ENCODE peak calls at places on chromosomes 16 and 17, in four cellular contexts. W is WTC11, C is H1, I is K562. R is an unnamed sample.
A peak's percentile ranks its signal among the peaks of the same experiment; 100 is the strongest.

GRCh38 chr16:70553645-70554044 is 30.0 kb downstream of the SF3B3 start:
- DNase-seq in I (no peak), W (no peak), C (no peak), R (no peak)

GRCh38 chr17:794876-795275 is 12.7 kb downstream of the MRM3 start:
- DNase-seq in W (peak; percentile 81), I (peak; percentile 64), C (peak; percentile 83), R (peak; percentile 90)

GRCh38 chr16:23334421-23334853 is 32.3 kb downstream of the SCNN1B start:
- DNase-seq in I (no peak), W (no peak), C (no peak), R (no peak)

GRCh38 chr16:88669986-88670385 is 7.1 kb upstream of the MVD start:
- DNase-seq in W (no peak), I (no peak), C (no peak), R (no peak)

GRCh38 chr17:76163919-76164318 is 22.9 kb upstream of the FOXJ1 start:
- DNase-seq in C (no peak), I (no peak), W (no peak), R (no peak)

GRCh38 chr17:1713878-1714487 is 3.8 kb upstream of the TLCD2 start:
- DNase-seq in I (no peak), C (peak; percentile 78), W (peak; percentile 78), R (peak; percentile 62)

GRCh38 chr17:34146440-34147043 is 108.5 kb upstream of the CCL2 start:
- DNase-seq in I (peak; percentile 71), C (peak; percentile 90), W (peak; percentile 89), R (peak; percentile 64)

GRCh38 chr17:45867171-45867570 is 22.5 kb downstream of the SPPL2C start:
- DNase-seq in C (no peak), W (no peak), I (no peak), R (no peak)

GRCh38 chr16:73140944-73141343 is 93.0 kb upstream of the ZFHX3 start:
- DNase-seq in W (no peak), C (no peak), I (no peak), R (no peak)

GRCh38 chr17:65699459-65699858 is 138.0 kb upstream of the AXIN2 start:
- DNase-seq in W (no peak), C (no peak), I (no peak), R (no peak)

GRCh38 chr17:7293821-7294613 is 422 bp downstream of the YBX2 start:
- DNase-seq in C (peak; percentile 86), I (peak; percentile 67), W (peak; percentile 87), R (peak; percentile 52)

GRCh38 chr17:81651692-81652091 is 4.7 kb downstream of the PDE6G start:
- DNase-seq in I (peak; percentile 42), W (no peak), C (no peak), R (peak; percentile 89)

GRCh38 chr17:59172436-59173004 is 17.0 kb downstream of the PRR11 start:
- DNase-seq in W (no peak), C (no peak), I (no peak), R (no peak)

GRCh38 chr17:30377574-30377973 is 1.2 kb upstream of the CPD start:
- DNase-seq in I (no peak), C (no peak), W (no peak), R (no peak)

GRCh38 chr17:74123866-74124265 is 79.6 kb upstream of the RPL38 start:
- DNase-seq in I (no peak), C (no peak), W (no peak), R (no peak)

GRCh38 chr16:15644306-15644961 is 1.5 kb upstream of the MARF1 start:
- DNase-seq in I (no peak), W (no peak), C (no peak), R (peak; percentile 17)

GRCh38 chr17:75345514-75346167 is 56.4 kb upstream of the SLC25A19 start:
- DNase-seq in C (no peak), W (peak; percentile 27), I (no peak), R (no peak)

GRCh38 chr16:11797957-11798299 is 870 bp upstream of the ZC3H7A start:
- DNase-seq in W (no peak), I (no peak), C (no peak), R (peak; percentile 30)

GRCh38 chr17:9298776-9299295 is 276.8 kb downstream of the STX8 start:
- DNase-seq in C (no peak), I (no peak), W (no peak), R (no peak)
- TF ChIP-seq TEAD4 in C (no peak), I (no peak), W (no peak), R (no peak)

DNA sequence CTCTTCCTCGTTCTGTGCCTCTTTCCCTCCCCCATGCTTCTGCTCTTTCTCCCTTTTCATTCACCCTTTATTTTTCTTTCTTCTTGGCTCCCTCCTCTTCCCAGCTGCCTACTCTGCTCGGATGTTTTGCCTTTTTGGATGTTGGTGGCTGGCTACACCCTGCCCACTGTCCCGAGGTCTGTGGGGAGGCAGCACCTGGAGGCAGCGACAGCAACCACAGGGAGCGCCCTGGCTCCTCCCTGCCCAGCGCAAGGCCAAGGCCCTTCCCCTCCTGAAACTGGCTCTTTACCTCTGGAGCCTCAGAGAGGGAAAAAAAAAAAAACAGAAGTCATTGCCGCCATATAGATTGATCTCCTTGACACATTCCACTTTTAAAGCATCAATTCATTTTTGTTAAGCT is 20.1 kb downstream of the CLUAP1 start:
- DNase-seq in I (no peak), W (peak; percentile 35), C (no peak), R (no peak)
- TF ChIP-seq CTCF in I (no peak), W (no peak), C (peak; percentile 11), R (no peak)

DNA sequence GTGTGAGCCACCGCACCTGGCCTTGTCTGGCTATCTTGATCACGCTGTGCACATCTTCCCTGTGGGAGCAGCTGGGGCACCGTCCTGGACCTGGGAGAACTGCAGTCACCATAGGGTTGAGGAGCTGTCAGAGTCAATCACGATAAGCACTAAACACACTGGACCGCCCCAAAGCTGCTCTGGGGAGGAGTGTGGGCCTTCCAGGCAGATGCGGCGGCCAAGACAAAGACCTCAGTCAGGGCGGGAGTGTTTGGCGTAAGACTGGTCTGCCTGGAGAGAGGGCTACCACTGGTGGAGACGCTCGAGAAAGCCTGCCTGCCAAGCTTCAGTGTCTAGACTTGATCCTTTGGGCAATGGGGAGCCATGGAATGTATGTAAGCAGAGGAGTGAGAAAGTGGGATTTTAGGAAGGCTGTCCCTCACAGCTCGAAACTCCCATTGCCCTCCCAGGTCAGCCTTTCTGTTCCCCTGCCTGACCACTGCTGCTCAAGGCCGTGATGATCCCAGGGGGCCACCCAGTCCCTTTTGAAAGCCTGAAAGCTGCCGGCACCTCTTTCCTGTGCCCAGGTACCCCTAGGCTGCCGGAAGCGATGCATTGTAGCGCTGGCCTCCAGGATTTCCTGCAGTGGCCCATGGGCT is 29.3 kb upstream of the CIBAR2 start:
- DNase-seq in I (peak; percentile 75), C (no peak), W (no peak), R (no peak)
- TF ChIP-seq TEAD4 in I (no peak), C (no peak), W (no peak), R (no peak)

DNA sequence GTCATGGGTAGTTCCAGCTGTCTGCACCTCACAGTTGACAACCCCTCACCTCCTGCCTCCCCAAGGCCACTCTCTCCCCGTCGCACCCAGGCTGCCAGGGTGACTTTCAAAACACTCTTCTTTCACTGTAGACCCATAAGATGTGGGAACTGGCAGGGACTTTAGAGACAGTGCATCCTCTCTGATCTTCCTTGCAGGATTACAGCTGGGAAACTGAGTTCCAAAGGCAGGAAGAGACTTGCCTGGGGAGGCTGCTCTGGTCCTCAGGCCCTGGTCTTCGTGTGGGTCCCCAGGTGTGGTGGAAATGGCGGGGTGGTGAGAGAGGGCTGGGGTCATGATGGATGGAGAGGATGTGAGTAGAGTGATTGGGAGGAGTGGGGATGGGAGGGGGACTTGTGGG is 21.9 kb upstream of the NKD1 start:
- DNase-seq in I (no peak), C (no peak), W (no peak), R (no peak)
- TF ChIP-seq CTCF in I (no peak), C (no peak), W (no peak), R (no peak)

R was measured in SK-N-SH.